ENCODE peak calls at places on chromosomes 11 and 22, in four cellular contexts. G is H1, W is K562, X is HepG2. T is an unnamed sample.

GRCh38 chr11:77201991-77202841 is 74.2 kb downstream of the MYO7A start:
- DNase-seq in G (no peak), W (no peak), X (no peak), T (no peak)

GRCh38 chr11:9594267-9595046 is 21.0 kb downstream of the WEE1 start:
- DNase-seq in G (no peak), W (no peak), X (no peak), T (no peak)

GRCh38 chr11:10515418-10515817 is 25.6 kb downstream of the RNF141 start:
- DNase-seq in G (no peak), W (no peak), X (no peak), T (no peak)

GRCh38 chr11:124380585-124380984 is 3.7 kb downstream of the OR8B2 start:
- DNase-seq in G (no peak), W (no peak), X (no peak), T (no peak)

GRCh38 chr11:87628161-87628560 is 547.1 kb downstream of the RAB38 start:
- DNase-seq in G (no peak), W (no peak), X (no peak), T (no peak)

GRCh38 chr11:71140206-71140919 is 112.0 kb downstream of the SHANK2 start:
- DNase-seq in G (no peak), W (no peak), X (no peak), T (no peak)

GRCh38 chr11:117826832-117827231 is 2.3 kb upstream of the FXYD2 start:
- DNase-seq in G (no peak), W (no peak), X (no peak), T (no peak)

GRCh38 chr11:75554258-75555022 is 7.6 kb upstream of the SERPINH1 start:
- DNase-seq in G (no peak), W (peak), X (peak), T (no peak)

GRCh38 chr11:57269580-57270021 is 32.6 kb upstream of the APLNR start:
- DNase-seq in G (no peak), W (no peak), X (no peak), T (no peak)

GRCh38 chr22:31400023-31400397 is 606 bp downstream of the DRG1 start:
- DNase-seq in G (no peak), W (no peak), X (no peak), T (no peak)

GRCh38 chr11:726278-726915 is 20.4 kb downstream of the EPS8L2 start:
- DNase-seq in G (no peak), W (peak), X (no peak), T (no peak)

GRCh38 chr11:12125609-12126149 is 15.3 kb downstream of the MICAL2 start:
- DNase-seq in G (no peak), W (peak), X (no peak), T (no peak)

GRCh38 chr11:117930208-117930570 is 987 bp upstream of the TMPRSS13 start:
- DNase-seq in G (no peak), W (no peak), X (no peak), T (no peak)

GRCh38 chr11:13939952-13940610 is 22.4 kb upstream of the SPON1 start:
- DNase-seq in G (no peak), W (no peak), X (no peak), T (no peak)

GRCh38 chr11:86802601-86803051 is 2.3 kb downstream of the PRSS23 start:
- DNase-seq in G (no peak), W (peak), X (peak), T (no peak)

GRCh38 chr11:66888282-66888681 is 31.4 kb downstream of the LRFN4 start:
- DNase-seq in G (no peak), W (no peak), X (no peak), T (no peak)

GRCh38 chr11:71078482-71078881 is 173.9 kb downstream of the SHANK2 start:
- DNase-seq in G (no peak), W (no peak), X (no peak), T (no peak)

GRCh38 chr22:26548984-26549383 is 36.7 kb upstream of the TFIP11 start:
- DNase-seq in G (no peak), W (no peak), X (no peak), T (no peak)

GRCh38 chr11:12674936-12675696 is 895 bp downstream of the TEAD1 start:
- DNase-seq in G (no peak), W (peak), X (no peak), T (no peak)

GRCh38 chr22:46737976-46738641 is at the start of gene CERK:
- DNase-seq in G (no peak), W (peak), X (peak), T (no peak)

GRCh38 chr11:100639140-100639539 is 47.9 kb upstream of the ARHGAP42 start:
- DNase-seq in G (no peak), W (no peak), X (no peak), T (no peak)

GRCh38 chr22:47357086-47357485 is 594.6 kb downstream of the TBC1D22A start:
- DNase-seq in G (no peak), W (no peak), X (no peak), T (no peak)

GRCh38 chr11:126360049-126360446 is 4.6 kb downstream of the ST3GAL4 start:
- DNase-seq in G (no peak), W (no peak), X (no peak), T (no peak)

GRCh38 chr22:41668971-41669911 is 19.4 kb downstream of the SNU13 start:
- DNase-seq in G (no peak), W (no peak), X (no peak), T (no peak)

GRCh38 chr22:28222066-28222465 is 303.0 kb upstream of the PITPNB start:
- DNase-seq in G (no peak), W (no peak), X (no peak), T (no peak)

GRCh38 chr11:101553891-101554292 is 29.9 kb downstream of the TRPC6 start:
- DNase-seq in G (no peak), W (no peak), X (no peak), T (peak)

GRCh38 chr11:13160745-13161144 is 116.8 kb upstream of the BMAL1 start:
- DNase-seq in G (no peak), W (no peak), X (no peak), T (no peak)

GRCh38 chr11:118618991-118619375 is 11.6 kb downstream of the PHLDB1 start:
- DNase-seq in G (no peak), W (no peak), X (no peak), T (no peak)

GRCh38 chr11:65557280-65558001 is 718 bp downstream of the LTBP3 start:
- DNase-seq in G (no peak), W (no peak), X (peak), T (no peak)

GRCh38 chr22:38881464-38881871 is 9.5 kb upstream of the CBX6 start:
- DNase-seq in G (no peak), W (no peak), X (no peak), T (no peak)

GRCh38 chr11:5234390-5234834 is at the start of gene HBD:
- DNase-seq in G (no peak), W (peak), X (no peak), T (no peak)

GRCh38 chr11:43316451-43316850 is 4.7 kb downstream of the API5 start:
- DNase-seq in G (no peak), W (no peak), X (no peak), T (no peak)

GRCh38 chr22:43884600-43885318 is 7.1 kb downstream of the PNPLA5 start:
- DNase-seq in G (no peak), W (peak), X (no peak), T (peak)

GRCh38 chr11:64000026-64000739 is 13.9 kb downstream of the OTUB1 start:
- DNase-seq in G (no peak), W (no peak), X (no peak), T (no peak)

GRCh38 chr11:8732748-8733241 is 50.2 kb downstream of the RPL27A start:
- DNase-seq in G (no peak), W (no peak), X (no peak), T (no peak)

GRCh38 chr22:20565761-20566160 is 58.4 kb downstream of the MED15 start:
- DNase-seq in G (no peak), W (no peak), X (no peak), T (no peak)
- TF ChIP-seq CBX5 in G (no peak), W (no peak), X (no peak), T (no peak)

GRCh38 chr11:31050061-31050790 is 319.3 kb downstream of the DCDC1 start:
- DNase-seq in G (no peak), W (no peak), X (no peak), T (no peak)
- TF ChIP-seq CBX5 in G (no peak), W (no peak), X (no peak), T (no peak)

GRCh38 chr22:36180038-36180880 is 19.7 kb upstream of the APOL3 start:
- DNase-seq in G (peak), W (peak), X (peak), T (no peak)
- TF ChIP-seq CBX5 in G (no peak), W (no peak), X (no peak), T (no peak)

GRCh38 chr11:47258317-47258902 is 614 bp downstream of the NR1H3 start:
- DNase-seq in G (no peak), W (no peak), X (no peak), T (no peak)

GRCh38 chr11:47261291-47261800 is 3.5 kb downstream of the NR1H3 start:
- DNase-seq in G (no peak), W (no peak), X (no peak), T (no peak)

GRCh38 chr11:47259178-47259977 is 1.6 kb downstream of the NR1H3 start:
- DNase-seq in G (no peak), W (peak), X (peak), T (no peak)

GRCh38 chr11:47257518-47258316 is at the start of gene NR1H3:
- DNase-seq in G (no peak), W (peak), X (peak), T (no peak)

GRCh38 chr11:47260366-47260765 is 2.6 kb downstream of the NR1H3 start:
- DNase-seq in G (no peak), W (no peak), X (no peak), T (no peak)
- TF ChIP-seq CBX5 in G (no peak), W (no peak), X (no peak), T (no peak)

GRCh38 chr11:44342616-44343015 is 32.7 kb upstream of the ALX4 start:
- DNase-seq in G (no peak), W (no peak), X (no peak), T (no peak)
- TF ChIP-seq CBX5 in G (no peak), W (no peak), X (no peak), T (no peak)

GRCh38 chr22:32847067-32847491 is 45.6 kb downstream of the TIMP3 start:
- DNase-seq in G (no peak), W (no peak), X (no peak), T (no peak)
- TF ChIP-seq CBX5 in G (no peak), W (no peak), X (no peak), T (no peak)

GRCh38 chr11:134069426-134069921 is 602 bp downstream of the JAM3 start:
- DNase-seq in G (no peak), W (no peak), X (no peak), T (no peak)
- TF ChIP-seq CBX5 in G (no peak), W (no peak), X (no peak), T (no peak)

GRCh38 chr22:22702159-22702873 is 57.9 kb downstream of the GGTLC2 start:
- DNase-seq in G (no peak), W (no peak), X (no peak), T (no peak)
- TF ChIP-seq CBX5 in G (no peak), W (no peak), X (no peak), T (no peak)

GRCh38 chr11:22337571-22338464 is at the start of gene SLC17A6:
- DNase-seq in G (no peak), W (peak), X (peak), T (no peak)
- TF ChIP-seq CBX5 in G (no peak), W (no peak), X (no peak), T (no peak)

GRCh38 chr22:24406322-24407277 is 20.8 kb upstream of the ADORA2A start:
- DNase-seq in G (no peak), W (peak), X (no peak), T (no peak)

GRCh38 chr22:24407884-24408283 is 19.5 kb upstream of the ADORA2A start:
- DNase-seq in G (no peak), W (no peak), X (no peak), T (no peak)

GRCh38 chr22:24408630-24409029 is 18.8 kb upstream of the ADORA2A start:
- DNase-seq in G (no peak), W (no peak), X (no peak), T (no peak)

GRCh38 chr22:24405631-24406321 is 21.6 kb upstream of the ADORA2A start:
- DNase-seq in G (no peak), W (no peak), X (no peak), T (no peak)

DNA sequence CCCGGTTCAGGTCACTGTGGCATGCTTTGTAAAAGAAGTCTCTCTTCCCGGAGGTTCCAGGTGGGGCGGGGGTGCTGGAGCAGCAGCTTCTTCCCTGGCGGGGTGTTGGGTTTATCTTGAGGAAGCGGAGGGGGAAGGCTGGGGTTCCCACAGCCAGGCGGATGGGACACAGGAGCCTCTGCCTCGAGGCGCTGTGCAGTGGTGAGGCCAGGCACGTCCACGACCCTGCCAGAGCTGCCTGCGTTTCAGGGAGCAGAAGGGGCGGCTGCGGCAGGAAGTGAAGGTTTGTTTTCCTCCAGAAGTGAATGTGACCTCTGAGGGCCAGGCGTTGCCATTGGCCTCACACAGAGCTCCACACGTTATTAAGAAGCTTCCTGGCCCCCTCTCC is 20.1 kb upstream of the ADORA2A start:
- DNase-seq in G (no peak), W (no peak), X (no peak), T (no peak)
- TF ChIP-seq CBX5 in G (no peak), W (no peak), X (no peak), T (no peak)